ENCODE peak calls at places on chromosomes 6 and 20, in five cellular contexts. Z is suprapubic skin, F is breast epithelium, K is stomach, L is transverse colon. W is an unnamed sample.

GRCh38 chr6:35191899-35192298 is 21.9 kb upstream of the SCUBE3 start:
- DNase-seq in Z (no peak), K (no peak), F (no peak), L (no peak), W (no peak)

GRCh38 chr6:27871919-27872633 is 40.1 kb downstream of the OR2B2 start:
- DNase-seq in L (peak), Z (peak), K (peak), F (peak), W (no peak)

GRCh38 chr6:136403166-136403980 is 113.7 kb upstream of the BCLAF1 start:
- DNase-seq in L (no peak), Z (no peak), K (no peak), F (no peak), W (no peak)

GRCh38 chr6:152316024-152316423 is 321.1 kb downstream of the SYNE1 start:
- DNase-seq in K (no peak), Z (no peak), L (no peak), F (no peak), W (no peak)

GRCh38 chr6:21049572-21049971 is 515.3 kb downstream of the CDKAL1 start:
- DNase-seq in F (no peak), L (no peak), K (no peak), Z (no peak), W (no peak)

GRCh38 chr6:80454197-80454596 is 347.7 kb downstream of the BCKDHB start:
- DNase-seq in F (no peak), L (no peak), K (no peak), Z (no peak), W (no peak)

GRCh38 chr6:43268348-43268685 is 25.0 kb downstream of the TTBK1 start:
- DNase-seq in F (no peak), K (no peak), Z (no peak), L (no peak), W (no peak)

GRCh38 chr6:131317516-131317915 is 182.2 kb downstream of the AKAP7 start:
- DNase-seq in L (no peak), F (no peak), K (no peak), Z (no peak), W (no peak)

GRCh38 chr6:106557837-106558236 is 71.5 kb downstream of the RTN4IP1 start:
- DNase-seq in K (no peak), L (no peak), Z (no peak), F (no peak), W (no peak)

GRCh38 chr20:32070690-32071213 is 18.7 kb downstream of the HCK start:
- DNase-seq in Z (no peak), K (no peak), L (no peak), F (no peak), W (no peak)

GRCh38 chr6:4852938-4853337 is 76.7 kb downstream of the CDYL start:
- DNase-seq in Z (no peak), F (no peak), L (no peak), K (no peak), W (no peak)

GRCh38 chr6:57177545-57178225 is 5.6 kb downstream of the BAG2 start:
- DNase-seq in F (no peak), Z (peak), K (no peak), L (peak), W (no peak)

GRCh38 chr20:46640536-46641311 is 10.5 kb downstream of the SLC13A3 start:
- DNase-seq in F (no peak), L (no peak), Z (no peak), K (peak), W (no peak)

GRCh38 chr20:45927071-45927878 is 7.2 kb upstream of the PCIF1 start:
- DNase-seq in Z (no peak), F (no peak), K (no peak), L (no peak), W (no peak)

GRCh38 chr6:43007126-43007525 is 6.6 kb downstream of the MEA1 start:
- DNase-seq in Z (no peak), F (no peak), K (no peak), L (no peak), W (no peak)

GRCh38 chr6:41723178-41723935 is 12.1 kb downstream of the TFEB start:
- DNase-seq in L (peak), K (peak), F (no peak), Z (peak), W (peak)

GRCh38 chr6:125974214-125974866 is 12.0 kb upstream of the TRMT11 start:
- DNase-seq in L (no peak), F (no peak), K (no peak), Z (no peak), W (no peak)

GRCh38 chr20:63046841-63047240 is 40.1 kb upstream of the BHLHE23 start:
- DNase-seq in L (no peak), K (no peak), F (no peak), Z (no peak), W (no peak)

GRCh38 chr6:25404693-25405169 is 125.6 kb downstream of the CARMIL1 start:
- DNase-seq in K (peak), F (no peak), L (peak), Z (no peak), W (no peak)

GRCh38 chr6:106913111-106913510 is 61.4 kb downstream of the CD24 start:
- DNase-seq in L (peak), K (no peak), Z (no peak), F (peak), W (no peak)

GRCh38 chr20:53100476-53100911 is 128.3 kb downstream of the TSHZ2 start:
- DNase-seq in K (no peak), Z (no peak), L (no peak), F (no peak), W (no peak)

GRCh38 chr6:160030103-160030502 is 61.2 kb downstream of the IGF2R start:
- DNase-seq in F (no peak), Z (peak), K (peak), L (peak), W (peak)

DNA sequence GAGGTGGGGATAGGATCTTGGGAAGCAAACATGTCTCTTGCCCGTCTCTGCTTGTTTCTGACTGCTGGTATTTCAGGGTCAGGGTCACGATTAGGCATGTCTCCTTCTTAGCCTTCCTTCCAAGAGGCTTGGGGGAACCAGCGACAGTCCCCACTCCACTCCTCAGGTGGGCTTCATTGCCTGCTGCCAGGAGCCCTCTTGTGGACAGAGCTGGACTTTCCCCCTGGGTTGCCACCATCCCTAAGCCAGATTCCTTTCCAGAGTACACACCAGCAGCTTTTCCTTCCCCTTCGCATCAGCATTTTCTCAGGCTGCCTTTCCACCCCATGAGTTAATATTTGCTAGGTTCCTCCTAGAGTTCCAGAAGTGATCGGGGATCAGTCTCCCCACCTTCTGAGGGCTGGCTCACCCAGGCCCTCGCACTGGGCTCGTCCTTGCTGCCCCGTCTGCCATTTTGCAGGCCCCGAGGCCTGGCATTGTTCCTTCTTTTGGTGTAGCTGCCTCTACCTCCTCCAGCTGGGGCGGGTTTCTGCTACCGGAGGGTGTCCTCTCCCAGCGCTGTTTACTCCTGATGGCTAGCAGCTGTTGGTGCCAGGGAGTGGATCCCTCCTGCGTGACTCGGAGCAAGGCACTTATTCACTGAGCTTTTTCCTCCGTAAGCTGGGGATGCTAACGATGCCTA is 8.8 kb upstream of the C20orf144 start:
- DNase-seq in K (peak), L (peak), F (no peak), Z (no peak), W (peak)
- TF ChIP-seq POLR2AphosphoS5 in K (peak), L (peak), F (no peak), Z (no peak), W (peak)

GRCh38 chr6:82875573-82876185 is 190.0 kb downstream of the UBE3D start:
- DNase-seq in K (no peak), F (no peak), Z (no peak), L (no peak), W (no peak)
- TF ChIP-seq POLR2AphosphoS5 in K (no peak), F (no peak), Z (no peak), L (no peak), W (no peak)

GRCh38 chr20:60055740-60056139 is 97.5 kb downstream of the CDH26 start:
- DNase-seq in K (peak), L (peak), Z (peak), F (no peak), W (no peak)
- TF ChIP-seq POLR2AphosphoS5 in K (peak), L (no peak), Z (no peak), F (no peak), W (no peak)

GRCh38 chr6:144152334-144152900 is 2.1 kb downstream of the STX11 start:
- DNase-seq in L (no peak), F (no peak), K (no peak), Z (no peak), W (no peak)

GRCh38 chr6:144151010-144151727 is 852 bp downstream of the STX11 start:
- DNase-seq in L (peak), Z (no peak), K (no peak), F (no peak), W (no peak)

GRCh38 chr6:144155529-144155928 is 5.2 kb downstream of the STX11 start:
- DNase-seq in L (no peak), Z (no peak), F (no peak), K (no peak), W (no peak)

GRCh38 chr6:144153971-144154370 is 3.7 kb downstream of the STX11 start:
- DNase-seq in K (no peak), Z (no peak), F (no peak), L (no peak), W (no peak)

DNA sequence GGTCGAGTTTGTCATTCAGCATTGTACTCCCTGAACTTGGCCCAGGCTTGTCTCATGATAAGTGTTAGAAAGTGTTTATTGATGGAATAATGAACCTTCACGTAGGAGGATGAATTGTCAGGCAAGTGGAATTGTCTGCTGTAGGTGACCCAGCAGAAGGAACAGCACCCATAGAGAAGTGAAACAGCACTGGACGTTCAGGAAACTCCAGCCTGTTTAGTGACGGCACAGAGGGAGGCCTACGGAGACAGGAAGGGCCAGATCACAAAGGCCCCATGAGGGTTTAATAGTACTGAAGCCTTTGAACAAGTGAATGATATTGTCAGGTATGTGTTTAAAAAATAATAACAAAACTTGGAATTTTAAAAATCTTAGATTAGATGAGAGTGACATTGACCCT is 2.9 kb downstream of the STX11 start:
- DNase-seq in L (peak), F (no peak), K (no peak), Z (no peak), W (no peak)
- TF ChIP-seq POLR2AphosphoS5 in L (no peak), F (no peak), K (no peak), Z (no peak), W (no peak)